ENCODE peak calls at places on chromosomes 3 and 15, in six cellular contexts. One of them, this sample, is unnamed.

GRCh38 chr3:103794656-103795055 is 1359.8 kb downstream of the ZPLD1 start:
- DNase-seq in H1: no peak
- DNase-seq in GM12878: no peak
- DNase-seq in K562: no peak
- DNase-seq in A549: no peak
- DNase-seq in SK-N-SH: no peak
- DNase-seq in this sample: peak

GRCh38 chr3:185667574-185667973 is 81.5 kb downstream of the SENP2 start:
- DNase-seq in SK-N-SH: no peak
- DNase-seq in GM12878: no peak
- DNase-seq in A549: no peak
- DNase-seq in H1: no peak
- DNase-seq in K562: no peak
- DNase-seq in this sample: no peak

GRCh38 chr3:13513913-13514517 is 33.9 kb downstream of the HDAC11 start:
- DNase-seq in A549: no peak
- DNase-seq in K562: no peak
- DNase-seq in GM12878: no peak
- DNase-seq in SK-N-SH: no peak
- DNase-seq in H1: no peak
- DNase-seq in this sample: no peak

GRCh38 chr3:12476238-12476897 is 7.9 kb upstream of the TSEN2 start:
- DNase-seq in SK-N-SH: no peak
- DNase-seq in K562: no peak
- DNase-seq in GM12878: no peak
- DNase-seq in A549: no peak
- DNase-seq in H1: no peak
- DNase-seq in this sample: no peak

GRCh38 chr3:155785662-155786295 is 20.3 kb downstream of the C3orf33 start:
- DNase-seq in K562: no peak
- DNase-seq in A549: no peak
- DNase-seq in H1: no peak
- DNase-seq in SK-N-SH: no peak
- DNase-seq in GM12878: no peak
- DNase-seq in this sample: no peak

GRCh38 chr3:43073116-43073835 is 32.6 kb downstream of the POMGNT2 start:
- DNase-seq in H1: peak
- DNase-seq in GM12878: no peak
- DNase-seq in SK-N-SH: no peak
- DNase-seq in K562: no peak
- DNase-seq in A549: no peak
- DNase-seq in this sample: no peak

GRCh38 chr3:119413603-119414280 is 49.7 kb downstream of the TMEM39A start:
- DNase-seq in H1: no peak
- DNase-seq in K562: peak
- DNase-seq in GM12878: no peak
- DNase-seq in SK-N-SH: no peak
- DNase-seq in A549: no peak
- DNase-seq in this sample: no peak

GRCh38 chr3:150376001-150376848 is 31.9 kb upstream of the TSC22D2 start:
- DNase-seq in SK-N-SH: no peak
- DNase-seq in A549: no peak
- DNase-seq in H1: no peak
- DNase-seq in K562: no peak
- DNase-seq in GM12878: no peak
- DNase-seq in this sample: peak

GRCh38 chr3:29201609-29202008 is 79.3 kb upstream of the RBMS3 start:
- DNase-seq in SK-N-SH: no peak
- DNase-seq in GM12878: no peak
- DNase-seq in H1: no peak
- DNase-seq in K562: no peak
- DNase-seq in A549: no peak
- DNase-seq in this sample: no peak

GRCh38 chr3:55143336-55143735 is 215.5 kb upstream of the LRTM1 start:
- DNase-seq in H1: no peak
- DNase-seq in K562: no peak
- DNase-seq in A549: no peak
- DNase-seq in GM12878: no peak
- DNase-seq in SK-N-SH: no peak
- DNase-seq in this sample: no peak

GRCh38 chr15:52308446-52309153 is 13.0 kb upstream of the MYO5C start:
- DNase-seq in SK-N-SH: no peak
- DNase-seq in K562: no peak
- DNase-seq in H1: no peak
- DNase-seq in A549: no peak
- DNase-seq in GM12878: no peak
- DNase-seq in this sample: no peak
- TF ChIP-seq CHD2 in SK-N-SH: no peak
- TF ChIP-seq CHD2 in K562: no peak
- TF ChIP-seq CHD2 in H1: no peak
- TF ChIP-seq CHD2 in A549: no peak
- TF ChIP-seq CHD2 in GM12878: no peak
- TF ChIP-seq CHD2 in this sample: no peak

GRCh38 chr3:134874737-134875413 is 79.8 kb downstream of the EPHB1 start:
- DNase-seq in SK-N-SH: no peak
- DNase-seq in A549: no peak
- DNase-seq in GM12878: no peak
- DNase-seq in K562: no peak
- DNase-seq in H1: no peak
- DNase-seq in this sample: peak
- TF ChIP-seq CHD2 in SK-N-SH: no peak
- TF ChIP-seq CHD2 in A549: no peak
- TF ChIP-seq CHD2 in GM12878: no peak
- TF ChIP-seq CHD2 in K562: no peak
- TF ChIP-seq CHD2 in H1: no peak
- TF ChIP-seq CHD2 in this sample: no peak

GRCh38 chr3:33940149-33940548 is 141.7 kb downstream of the PDCD6IP start:
- DNase-seq in H1: no peak
- DNase-seq in A549: no peak
- DNase-seq in GM12878: no peak
- DNase-seq in K562: no peak
- DNase-seq in SK-N-SH: no peak
- DNase-seq in this sample: no peak

GRCh38 chr3:33941804-33942203 is 143.4 kb downstream of the PDCD6IP start:
- DNase-seq in GM12878: peak
- DNase-seq in K562: no peak
- DNase-seq in H1: no peak
- DNase-seq in SK-N-SH: no peak
- DNase-seq in A549: no peak
- DNase-seq in this sample: no peak

GRCh38 chr3:33943277-33943676 is 144.8 kb downstream of the PDCD6IP start:
- DNase-seq in GM12878: no peak
- DNase-seq in K562: no peak
- DNase-seq in H1: no peak
- DNase-seq in A549: no peak
- DNase-seq in SK-N-SH: no peak
- DNase-seq in this sample: no peak

GRCh38 chr3:33940736-33941135 is 142.3 kb downstream of the PDCD6IP start:
- DNase-seq in A549: no peak
- DNase-seq in GM12878: no peak
- DNase-seq in SK-N-SH: no peak
- DNase-seq in K562: no peak
- DNase-seq in H1: no peak
- DNase-seq in this sample: no peak

GRCh38 chr3:33942483-33943150 is 144.2 kb downstream of the PDCD6IP start:
- DNase-seq in A549: no peak
- DNase-seq in SK-N-SH: no peak
- DNase-seq in H1: no peak
- DNase-seq in GM12878: no peak
- DNase-seq in K562: peak
- DNase-seq in this sample: no peak
- TF ChIP-seq CHD2 in A549: no peak
- TF ChIP-seq CHD2 in SK-N-SH: no peak
- TF ChIP-seq CHD2 in H1: no peak
- TF ChIP-seq CHD2 in GM12878: no peak
- TF ChIP-seq CHD2 in K562: no peak
- TF ChIP-seq CHD2 in this sample: no peak

DNA sequence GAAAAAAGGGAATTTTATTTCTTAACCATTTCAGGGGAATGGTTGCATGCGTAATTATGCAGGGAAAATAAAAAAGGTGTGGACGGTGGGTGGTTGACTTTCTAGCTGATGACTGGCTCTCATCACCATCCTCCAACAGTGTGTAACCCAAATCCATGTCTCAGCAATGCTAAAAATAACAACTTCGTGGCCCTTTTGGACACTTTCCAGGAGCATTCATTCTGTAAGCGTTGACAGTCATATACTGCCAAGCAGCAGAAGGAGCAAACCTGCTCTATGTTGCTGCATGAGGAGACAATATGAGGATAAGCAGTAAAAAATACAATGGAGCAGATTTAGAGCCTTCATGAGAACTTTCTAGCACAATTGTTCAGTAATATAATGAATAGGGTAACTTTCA is 189.1 kb downstream of the ANXA2 start:
- DNase-seq in SK-N-SH: no peak
- DNase-seq in H1: no peak
- DNase-seq in K562: no peak
- DNase-seq in A549: no peak
- DNase-seq in GM12878: no peak
- DNase-seq in this sample: no peak
- TF ChIP-seq CHD2 in SK-N-SH: no peak
- TF ChIP-seq CHD2 in H1: no peak
- TF ChIP-seq CHD2 in K562: no peak
- TF ChIP-seq CHD2 in A549: no peak
- TF ChIP-seq CHD2 in GM12878: no peak
- TF ChIP-seq CHD2 in this sample: no peak

GRCh38 chr3:139935866-139936817 is 1.2 kb downstream of the CLSTN2 start:
- DNase-seq in K562: no peak
- DNase-seq in A549: no peak
- DNase-seq in GM12878: no peak
- DNase-seq in H1: peak
- DNase-seq in SK-N-SH: peak
- DNase-seq in this sample: no peak
- TF ChIP-seq CHD2 in K562: no peak
- TF ChIP-seq CHD2 in A549: no peak
- TF ChIP-seq CHD2 in GM12878: no peak
- TF ChIP-seq CHD2 in H1: no peak
- TF ChIP-seq CHD2 in SK-N-SH: no peak
- TF ChIP-seq CHD2 in this sample: no peak

GRCh38 chr15:40847225-40847961 is 3.5 kb downstream of the SPINT1 start:
- DNase-seq in H1: no peak
- DNase-seq in A549: peak
- DNase-seq in K562: peak
- DNase-seq in SK-N-SH: peak
- DNase-seq in GM12878: peak
- DNase-seq in this sample: peak
- TF ChIP-seq CHD2 in H1: no peak
- TF ChIP-seq CHD2 in A549: no peak
- TF ChIP-seq CHD2 in K562: peak
- TF ChIP-seq CHD2 in SK-N-SH: no peak
- TF ChIP-seq CHD2 in GM12878: peak
- TF ChIP-seq CHD2 in this sample: no peak

DNA sequence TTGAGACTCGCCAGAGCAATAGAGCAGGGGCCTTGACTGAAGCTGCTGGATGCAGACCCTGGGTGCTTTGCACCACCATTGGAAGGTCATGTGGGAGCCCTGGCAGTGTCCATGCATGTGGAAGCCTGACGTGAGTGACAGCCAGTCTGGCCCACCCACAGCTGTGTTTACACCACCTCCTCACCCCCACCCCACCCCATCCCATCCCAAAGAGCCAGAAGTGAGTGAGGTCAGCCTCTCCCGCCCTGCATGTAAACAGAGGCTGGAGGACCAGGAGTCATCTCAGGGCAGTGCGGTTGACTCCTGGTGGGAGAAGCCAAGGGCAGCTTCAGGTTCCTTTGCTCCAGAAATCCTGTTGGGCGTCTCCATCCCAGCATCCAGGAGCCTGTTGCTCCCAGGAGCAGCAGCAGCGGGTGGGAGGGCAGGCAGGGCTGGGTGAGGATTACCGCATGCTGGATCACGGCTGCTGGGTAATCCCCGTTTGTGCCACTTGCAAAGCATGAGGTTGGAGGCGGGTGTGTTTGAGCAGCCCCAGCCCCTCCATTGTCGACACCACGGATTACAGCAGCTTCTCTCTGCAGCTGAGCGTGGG is 44.6 kb downstream of the CORO2B start:
- DNase-seq in H1: no peak
- DNase-seq in GM12878: no peak
- DNase-seq in SK-N-SH: no peak
- DNase-seq in K562: no peak
- DNase-seq in A549: no peak
- DNase-seq in this sample: no peak
- TF ChIP-seq CHD2 in H1: no peak
- TF ChIP-seq CHD2 in GM12878: no peak
- TF ChIP-seq CHD2 in SK-N-SH: no peak
- TF ChIP-seq CHD2 in K562: no peak
- TF ChIP-seq CHD2 in A549: no peak
- TF ChIP-seq CHD2 in this sample: no peak